ENCODE peak calls at places on chromosomes 13 and 19, in ten cellular contexts. A is lower leg skin, Y is esophagus squamous epithelium, F is transverse colon, D is GM12878, T is body of pancreas, Q is A549, Z is uterus, N is tibial nerve, S is heart left ventricle. V is an unnamed sample.

GRCh38 chr13:39244561-39245230 is 206.4 kb downstream of the NHLRC3 start:
- DNase-seq in A (no peak), Y (no peak), F (no peak), D (no peak), T (no peak), Q (no peak), Z (no peak), N (no peak), S (no peak), V (no peak)

GRCh38 chr19:46718157-46718933 is 1.4 kb upstream of the PRKD2 start:
- DNase-seq in A (no peak), Y (no peak), F (peak), D (peak), T (no peak), Q (peak), Z (no peak), N (no peak), S (no peak), V (no peak)

GRCh38 chr19:10000171-10000826 is 10.0 kb downstream of the COL5A3 start:
- DNase-seq in A (peak), Y (no peak), F (peak), D (no peak), T (peak), Q (peak), Z (peak), N (peak), S (peak), V (peak)

GRCh38 chr19:11450570-11451326 is 15.3 kb downstream of the PRKCSH start:
- DNase-seq in A (no peak), Y (no peak), F (no peak), D (no peak), T (no peak), Q (no peak), Z (no peak), N (no peak), S (no peak), V (no peak)

GRCh38 chr19:49217382-49217781 is 59.8 kb downstream of the TRPM4 start:
- DNase-seq in A (no peak), Y (no peak), F (no peak), D (no peak), T (no peak), Q (no peak), Z (no peak), N (no peak), S (peak), V (no peak)

GRCh38 chr19:6238643-6239281 is 41.0 kb downstream of the MLLT1 start:
- DNase-seq in A (no peak), Y (no peak), F (no peak), D (no peak), T (peak), Q (no peak), Z (peak), N (no peak), S (no peak), V (no peak)

GRCh38 chr13:44013666-44014291 is 134.1 kb downstream of the LACC1 start:
- DNase-seq in A (no peak), Y (no peak), F (no peak), D (no peak), T (no peak), Q (no peak), Z (peak), N (no peak), S (no peak), V (no peak)

GRCh38 chr13:58992478-58993042 is 1171.2 kb downstream of the DIAPH3 start:
- DNase-seq in A (no peak), Y (no peak), F (no peak), D (peak), T (no peak), Q (no peak), Z (no peak), N (no peak), S (no peak), V (no peak)

GRCh38 chr13:51154029-51154555 is 43.0 kb upstream of the C13orf42 start:
- DNase-seq in A (no peak), Y (no peak), F (no peak), D (no peak), T (no peak), Q (no peak), Z (no peak), N (no peak), S (no peak), V (no peak)

GRCh38 chr13:92251815-92252214 is 853.4 kb downstream of the GPC5 start:
- DNase-seq in A (no peak), Y (no peak), F (no peak), D (no peak), T (no peak), Q (no peak), Z (no peak), N (no peak), S (no peak), V (no peak)

GRCh38 chr13:91141619-91142061 is 205.8 kb upstream of the MIR17HG start:
- DNase-seq in A (no peak), Y (no peak), F (no peak), D (no peak), T (no peak), Q (no peak), Z (no peak), N (no peak), S (no peak), V (no peak)

GRCh38 chr13:38223093-38223492 is 126.6 kb upstream of the UFM1 start:
- DNase-seq in A (no peak), Y (no peak), F (no peak), D (no peak), T (no peak), Q (no peak), Z (peak), N (no peak), S (no peak), V (no peak)

GRCh38 chr13:77026255-77026782 is 640 bp downstream of the FBXL3 start:
- DNase-seq in A (peak), Y (peak), F (peak), D (peak), T (peak), Q (peak), Z (peak), N (peak), S (peak), V (peak)

GRCh38 chr13:33543631-33544030 is 258.1 kb upstream of the STARD13 start:
- DNase-seq in A (no peak), Y (no peak), F (no peak), D (no peak), T (no peak), Q (no peak), Z (no peak), N (no peak), S (no peak), V (no peak)

GRCh38 chr19:21677696-21678418 is 89.5 kb downstream of the ZNF100 start:
- DNase-seq in A (no peak), Y (no peak), F (no peak), D (no peak), T (peak), Q (no peak), Z (no peak), N (no peak), S (no peak), V (no peak)

GRCh38 chr19:46390866-46391265 is 22.5 kb downstream of the CCDC8 start:
- DNase-seq in A (no peak), Y (no peak), F (no peak), D (no peak), T (no peak), Q (no peak), Z (no peak), N (no peak), S (no peak), V (no peak)

GRCh38 chr19:3276341-3276799 is 51.9 kb downstream of the CELF5 start:
- DNase-seq in A (peak), Y (no peak), F (peak), D (no peak), T (peak), Q (peak), Z (no peak), N (no peak), S (no peak), V (no peak)

GRCh38 chr13:41610426-41610825 is 153.1 kb downstream of the RGCC start:
- DNase-seq in A (peak), Y (no peak), F (no peak), D (no peak), T (no peak), Q (no peak), Z (no peak), N (peak), S (peak), V (peak)

GRCh38 chr19:55247621-55248099 is 11.2 kb downstream of the PPP6R1 start:
- DNase-seq in A (no peak), Y (no peak), F (peak), D (no peak), T (no peak), Q (peak), Z (no peak), N (no peak), S (peak), V (no peak)

GRCh38 chr19:32691952-32692726 is 518 bp downstream of the NUDT19 start:
- DNase-seq in A (peak), Y (peak), F (peak), D (no peak), T (peak), Q (no peak), Z (no peak), N (no peak), S (peak), V (peak)
- TF ChIP-seq POLR2A in A (no peak), Y (no peak), F (no peak), D (peak), T (peak), Q (no peak), Z (no peak), N (no peak), S (no peak), V (no peak)

GRCh38 chr13:112603641-112604220 is 15.8 kb upstream of the TUBGCP3 start:
- DNase-seq in A (no peak), Y (no peak), F (no peak), D (no peak), T (no peak), Q (no peak), Z (no peak), N (no peak), S (no peak), V (no peak)

GRCh38 chr13:112605531-112605990 is 17.6 kb upstream of the TUBGCP3 start:
- DNase-seq in A (no peak), Y (no peak), F (no peak), D (no peak), T (no peak), Q (no peak), Z (no peak), N (no peak), S (no peak), V (no peak)

GRCh38 chr13:112606125-112607001 is 18.4 kb upstream of the TUBGCP3 start:
- DNase-seq in A (peak), Y (peak), F (peak), D (no peak), T (peak), Q (peak), Z (peak), N (peak), S (peak), V (peak)

DNA sequence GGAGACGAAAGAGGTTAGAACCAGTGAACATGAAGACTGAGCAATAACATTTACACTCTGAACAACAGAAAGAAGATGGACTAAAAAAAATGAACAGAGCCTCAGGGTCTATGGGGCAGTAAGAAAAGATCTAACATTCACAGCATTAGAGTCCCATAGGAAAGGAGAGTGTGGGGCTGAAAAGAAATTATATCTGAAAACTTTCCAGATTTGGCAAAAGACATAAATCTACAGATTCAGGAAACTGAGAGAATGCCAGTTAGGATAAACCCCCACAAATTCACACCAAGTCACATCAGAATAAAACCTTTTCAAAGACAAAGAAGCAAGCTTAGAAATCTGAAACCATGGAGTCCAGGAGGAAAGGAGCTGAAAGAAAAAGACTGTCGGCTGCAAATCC is 20.3 kb upstream of the TUBGCP3 start:
- DNase-seq in A (no peak), Y (no peak), F (no peak), D (no peak), T (no peak), Q (no peak), Z (no peak), N (no peak), S (no peak), V (no peak)
- TF ChIP-seq CTCF in A (no peak), Y (no peak), F (no peak), D (no peak), T (no peak), Q (no peak), Z (no peak), N (no peak), S (no peak), V (no peak)

DNA sequence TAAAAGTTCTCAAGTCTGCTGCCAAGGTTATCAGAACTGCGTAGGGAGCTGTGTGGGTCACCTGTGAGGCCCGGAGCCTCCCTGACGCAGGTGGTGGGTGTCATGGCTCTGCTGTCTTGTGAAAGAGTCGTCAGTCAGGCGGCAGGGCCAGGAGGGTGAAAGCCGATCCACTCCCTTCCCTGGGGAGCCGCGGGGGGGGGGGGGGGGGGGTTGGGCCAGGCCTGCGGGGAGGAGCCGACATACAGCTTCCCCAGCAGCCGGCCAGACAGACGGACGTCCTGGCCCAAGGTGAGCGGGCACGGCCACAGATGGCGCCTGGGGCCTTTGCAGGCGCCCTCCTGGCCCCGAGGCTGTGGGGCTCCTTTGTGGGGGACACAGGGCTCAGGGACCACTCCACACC is 12.4 kb downstream of the SBNO2 start:
- DNase-seq in A (no peak), Y (no peak), F (peak), D (no peak), T (no peak), Q (peak), Z (no peak), N (no peak), S (no peak), V (peak)
- TF ChIP-seq POLR2A in A (no peak), Y (no peak), F (no peak), D (no peak), T (no peak), Q (no peak), Z (no peak), N (no peak), S (no peak), V (no peak)

GRCh38 chr19:15631817-15632216 is 8.9 kb upstream of the CYP4F3 start:
- DNase-seq in A (no peak), Y (no peak), F (peak), D (peak), T (no peak), Q (peak), Z (no peak), N (no peak), S (no peak), V (no peak)
- TF ChIP-seq CTCF in A (no peak), Y (no peak), F (peak), D (peak), T (peak), Q (peak), Z (no peak), N (peak), S (peak), V (no peak)

GRCh38 chr13:113970810-113971470 is 2.9 kb downstream of the C13orf46 start:
- DNase-seq in A (peak), Y (no peak), F (peak), D (no peak), T (peak), Q (no peak), Z (peak), N (no peak), S (peak), V (peak)
- TF ChIP-seq POLR2A in A (no peak), Y (no peak), F (no peak), D (no peak), T (no peak), Q (no peak), Z (no peak), N (no peak), S (no peak), V (no peak)

DNA sequence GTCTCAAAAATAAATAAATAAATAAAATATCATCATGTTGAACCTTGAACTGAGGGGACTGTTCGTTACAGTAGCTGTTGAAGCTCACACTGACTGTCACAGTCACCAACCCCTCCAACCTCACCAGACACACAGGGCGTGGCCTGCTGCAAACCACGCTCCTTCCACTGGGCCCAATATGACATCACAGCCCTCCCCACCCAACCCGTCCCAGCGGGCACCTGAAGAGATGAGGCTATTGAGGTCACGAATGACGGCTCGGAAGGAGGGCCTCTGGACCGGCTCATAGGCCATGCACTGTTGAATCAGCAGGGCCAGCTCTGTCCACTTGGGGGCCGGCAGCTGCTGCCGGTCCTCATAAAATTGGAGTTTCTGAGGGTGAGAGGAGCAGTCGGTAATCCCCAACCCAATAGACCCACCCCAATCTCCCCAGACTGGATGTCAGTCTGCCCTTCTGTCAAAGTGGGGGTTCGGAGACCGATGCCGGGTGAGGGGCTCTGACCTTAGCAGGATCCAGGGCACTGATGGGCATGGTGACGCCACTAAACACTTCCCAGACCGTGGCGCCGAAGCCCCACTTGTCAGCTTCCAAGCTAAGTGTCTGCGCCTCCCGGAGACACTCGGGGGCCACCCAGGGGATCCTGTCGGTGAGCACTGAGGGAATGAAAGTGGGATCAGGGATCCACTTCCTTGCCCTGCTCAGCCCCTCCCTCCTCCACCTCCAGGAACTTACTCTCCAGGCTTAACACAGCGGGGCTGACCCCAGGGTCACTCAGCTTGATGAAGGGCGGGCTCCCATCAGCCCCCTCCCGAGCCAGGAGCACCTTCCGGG is 13.2 kb downstream of the JAK3 start:
- DNase-seq in A (no peak), Y (no peak), F (no peak), D (no peak), T (no peak), Q (no peak), Z (no peak), N (no peak), S (no peak), V (no peak)
- TF ChIP-seq CTCF in A (no peak), Y (no peak), F (no peak), D (no peak), T (no peak), Q (no peak), Z (no peak), N (no peak), S (no peak), V (no peak)

GRCh38 chr19:41265376-41266153 is 1.4 kb downstream of the HNRNPUL1 start:
- DNase-seq in A (peak), Y (no peak), F (peak), D (no peak), T (peak), Q (peak), Z (no peak), N (no peak), S (no peak), V (peak)

GRCh38 chr19:41261474-41262190 is 2.5 kb upstream of the HNRNPUL1 start:
- DNase-seq in A (peak), Y (no peak), F (no peak), D (no peak), T (no peak), Q (no peak), Z (no peak), N (no peak), S (no peak), V (no peak)

GRCh38 chr19:41263850-41264580 is at the start of gene HNRNPUL1:
- DNase-seq in A (peak), Y (peak), F (peak), D (peak), T (peak), Q (peak), Z (peak), N (peak), S (peak), V (peak)

GRCh38 chr19:41264581-41265375 is 606 bp downstream of the HNRNPUL1 start:
- DNase-seq in A (peak), Y (no peak), F (peak), D (no peak), T (peak), Q (peak), Z (peak), N (no peak), S (peak), V (peak)

GRCh38 chr19:41263042-41263849 is 926 bp upstream of the HNRNPUL1 start:
- DNase-seq in A (peak), Y (no peak), F (peak), D (peak), T (peak), Q (peak), Z (peak), N (peak), S (peak), V (peak)
- TF ChIP-seq POLR2A in A (no peak), Y (peak), F (peak), D (peak), T (peak), Q (peak), Z (peak), N (peak), S (peak), V (peak)

GRCh38 chr13:74576504-74576903 is 442.3 kb upstream of the KLF12 start:
- DNase-seq in A (no peak), Y (no peak), F (no peak), D (no peak), T (no peak), Q (no peak), Z (no peak), N (no peak), S (no peak), V (no peak)

GRCh38 chr13:74571811-74572210 is 437.6 kb upstream of the KLF12 start:
- DNase-seq in A (no peak), Y (no peak), F (no peak), D (no peak), T (no peak), Q (no peak), Z (no peak), N (no peak), S (no peak), V (no peak)

GRCh38 chr13:74573654-74574053 is 439.4 kb upstream of the KLF12 start:
- DNase-seq in A (no peak), Y (no peak), F (no peak), D (no peak), T (no peak), Q (no peak), Z (no peak), N (no peak), S (peak), V (no peak)

GRCh38 chr13:74575729-74576125 is 441.5 kb upstream of the KLF12 start:
- DNase-seq in A (peak), Y (no peak), F (peak), D (no peak), T (peak), Q (peak), Z (peak), N (peak), S (peak), V (peak)

DNA sequence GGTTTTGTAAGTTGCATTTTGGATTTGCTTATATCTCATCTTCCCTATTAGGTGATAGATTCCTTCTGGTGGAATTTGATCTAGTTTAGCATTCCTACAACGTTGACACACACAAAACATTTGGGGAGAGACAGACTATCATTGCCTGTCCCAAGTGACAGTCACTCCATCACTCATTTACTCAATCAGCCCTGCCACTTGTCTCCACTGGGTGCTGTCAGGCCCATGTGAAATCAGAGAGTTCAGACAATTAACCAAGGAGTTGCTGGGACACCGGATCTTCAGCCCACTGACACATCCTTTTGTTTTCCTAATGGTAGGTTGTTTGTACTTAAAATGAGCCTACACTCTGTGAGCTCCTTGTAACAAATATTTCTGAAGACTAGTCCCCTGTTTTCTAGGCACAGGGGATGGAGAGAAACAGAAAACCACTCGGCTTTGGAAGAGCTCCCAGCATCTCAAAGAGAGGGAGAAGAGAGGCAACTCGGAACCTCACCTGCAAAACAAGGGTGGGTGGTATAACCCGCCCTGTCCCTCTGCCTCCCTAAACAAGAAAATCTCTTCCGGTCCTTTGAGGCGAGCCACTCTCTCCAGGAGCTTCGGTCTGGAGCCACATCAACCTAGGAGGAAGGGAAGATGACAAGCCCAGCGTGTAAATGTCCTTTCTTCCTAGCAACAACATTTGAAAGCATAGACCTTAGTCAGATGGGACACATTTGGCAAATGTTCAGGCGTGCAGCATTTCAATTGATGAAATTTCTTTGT is 440.9 kb upstream of the KLF12 start:
- DNase-seq in A (no peak), Y (no peak), F (no peak), D (no peak), T (no peak), Q (no peak), Z (no peak), N (no peak), S (no peak), V (no peak)
- TF ChIP-seq CTCF in A (no peak), Y (no peak), F (no peak), D (no peak), T (no peak), Q (no peak), Z (no peak), N (no peak), S (no peak), V (no peak)

GRCh38 chr13:109784590-109785140 is 1.7 kb downstream of the IRS2 start:
- DNase-seq in A (peak), Y (no peak), F (peak), D (no peak), T (peak), Q (no peak), Z (peak), N (peak), S (peak), V (peak)
- TF ChIP-seq POLR2A in A (no peak), Y (no peak), F (no peak), D (no peak), T (no peak), Q (no peak), Z (no peak), N (peak), S (no peak), V (peak)